ENCODE peak calls at places on chromosome 11, in seven cellular contexts. G, C, H, Q, S, I and Y are unnamed samples.
A peak's percentile ranks its signal among the peaks of the same experiment; 100 is the strongest.

GRCh38 chr11:56887940-56888339 is 100.8 kb upstream of the OR5AK2 start:
- DNase-seq in I (no peak), H (no peak), S (no peak), C (no peak), Q (no peak), G (no peak), Y (no peak)

GRCh38 chr11:70021586-70021985 is 56.5 kb upstream of the ANO1 start:
- DNase-seq in G (no peak), Q (no peak), H (no peak), I (no peak), S (no peak), C (no peak), Y (no peak)

GRCh38 chr11:92332986-92333385 is 108.4 kb downstream of the FAT3 start:
- DNase-seq in G (peak; percentile 43), C (no peak), Q (no peak), I (no peak), H (no peak), S (no peak), Y (no peak)

GRCh38 chr11:130827697-130828377 is 88.4 kb downstream of the SNX19 start:
- DNase-seq in I (peak; percentile 85), G (peak; percentile 79), H (peak; percentile 65), S (peak; percentile 93), C (peak; percentile 69), Q (peak; percentile 72), Y (peak; percentile 42)

GRCh38 chr11:122439911-122440782 is 215.4 kb upstream of the UBASH3B start:
- DNase-seq in S (no peak), H (no peak), G (peak; percentile 62), I (peak; percentile 51), C (peak; percentile 15), Q (peak; percentile 30), Y (no peak)

GRCh38 chr11:57357827-57358226 is 19.7 kb downstream of the P2RX3 start:
- DNase-seq in Q (no peak), H (no peak), S (no peak), G (no peak), I (no peak), C (no peak), Y (no peak)

GRCh38 chr11:24760681-24761080 is 263.8 kb downstream of the LUZP2 start:
- DNase-seq in Q (no peak), H (no peak), C (no peak), S (peak; percentile 5), I (no peak), G (no peak), Y (no peak)

GRCh38 chr11:26134481-26135355 is 197.2 kb upstream of the ANO3 start:
- DNase-seq in C (no peak), I (peak; percentile 16), S (peak; percentile 25), Q (no peak), G (peak; percentile 14), H (peak; percentile 3), Y (no peak)

GRCh38 chr11:125398994-125399638 is 96.9 kb downstream of the FEZ1 start:
- DNase-seq in C (no peak), G (no peak), S (no peak), H (no peak), I (no peak), Q (no peak), Y (no peak)

DNA sequence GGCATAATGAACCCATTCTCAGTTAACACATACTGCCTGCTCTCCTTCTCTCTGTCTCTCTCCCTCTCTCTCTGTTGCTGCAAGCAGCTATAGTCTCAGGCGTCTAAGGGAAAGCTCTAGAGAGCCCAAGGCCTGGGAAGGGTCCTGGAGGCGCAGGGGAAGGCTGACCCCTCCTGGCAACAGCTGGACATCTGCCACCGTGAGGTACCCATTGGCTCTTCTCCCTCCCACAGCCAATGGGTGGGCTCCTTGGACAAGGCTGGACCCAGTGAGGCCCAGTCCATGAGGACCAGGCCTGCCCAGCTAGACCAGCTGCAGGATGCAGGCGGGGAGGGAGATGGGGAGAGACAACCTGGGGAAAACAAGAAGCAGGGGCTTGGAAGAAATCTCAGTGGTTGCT is 349.8 kb downstream of the BUD13 start:
- DNase-seq in G (no peak), C (no peak), Q (no peak), S (no peak), I (peak; percentile 67), H (no peak), Y (peak; percentile 55)
- TF ChIP-seq CTCF in G (no peak), C (no peak), Q (no peak), S (no peak), I (no peak), H (no peak), Y (no peak)

GRCh38 chr11:7514099-7514725 is 413 bp downstream of the PPFIBP2 start:
- DNase-seq in S (no peak), Q (peak; percentile 24), H (peak; percentile 44), G (no peak), I (peak; percentile 18), C (peak; percentile 22), Y (peak; percentile 31)
- TF ChIP-seq CTCF in S (no peak), Q (no peak), H (no peak), G (no peak), I (no peak), C (peak; percentile 9), Y (no peak)

DNA sequence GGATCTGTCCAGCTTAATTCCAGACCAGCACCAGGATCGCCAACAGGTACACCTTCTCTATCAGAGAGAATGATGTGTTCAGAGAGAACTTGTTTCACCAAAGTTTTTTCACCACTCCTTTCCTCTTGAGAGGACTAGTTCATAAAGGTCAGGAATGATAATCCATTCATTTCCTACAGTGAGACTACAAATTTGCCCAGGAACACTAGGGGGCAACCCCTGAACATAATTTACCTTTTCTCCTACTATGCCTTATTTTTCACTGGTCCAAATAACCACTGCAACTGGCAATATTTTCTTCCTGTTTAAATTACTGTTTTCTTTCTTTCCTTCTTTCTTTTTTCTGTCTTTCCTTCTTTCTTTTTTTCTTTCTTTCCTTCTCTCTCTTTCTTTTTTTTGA is 22.5 kb downstream of the CAVIN3 start:
- DNase-seq in G (no peak), H (no peak), S (peak; percentile 29), I (no peak), Q (no peak), C (no peak), Y (no peak)
- TF ChIP-seq CTCF in G (peak; percentile 44), H (no peak), S (peak; percentile 57), I (peak; percentile 43), Q (peak; percentile 38), C (peak; percentile 46), Y (no peak)

DNA sequence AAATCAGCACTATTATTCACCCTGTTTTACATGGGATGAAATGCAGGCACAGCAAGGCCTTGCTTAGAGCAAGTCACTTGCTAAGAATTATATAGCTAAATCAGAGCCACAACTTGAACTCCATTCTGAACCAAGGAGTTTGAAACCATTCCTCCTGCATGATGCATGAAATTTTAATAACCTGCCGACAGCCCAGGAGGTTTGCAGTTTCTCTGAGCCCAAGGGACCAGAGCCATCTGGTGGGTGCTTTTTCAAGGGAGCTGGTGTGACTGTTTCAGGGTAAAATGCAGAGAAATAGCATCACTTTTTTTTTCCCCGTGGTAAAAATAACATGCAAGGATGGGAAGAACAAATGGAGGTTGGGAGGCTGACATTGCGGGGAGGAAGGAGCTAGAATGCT is 22.9 kb downstream of the NAV2 start:
- DNase-seq in G (peak; percentile 60), H (no peak), I (no peak), C (no peak), S (no peak), Q (no peak), Y (no peak)
- TF ChIP-seq CTCF in G (peak; percentile 48), H (no peak), I (peak; percentile 23), C (no peak), S (peak; percentile 25), Q (no peak), Y (no peak)